ENCODE peak calls at places on chromosome 12, in four cellular contexts. One of them, this sample, is unnamed.

GRCh38 chr12:48980389-48980952 is 2.3 kb downstream of the WNT1 start:
- DNase-seq in astrocyte of the spinal cord: no peak
- DNase-seq in A549: peak; percentile 51
- DNase-seq in foreskin fibroblast: no peak
- DNase-seq in this sample: peak; percentile 22

GRCh38 chr12:54661048-54661447 is 12.9 kb upstream of the DCD start:
- DNase-seq in astrocyte of the spinal cord: no peak
- DNase-seq in foreskin fibroblast: no peak
- DNase-seq in A549: no peak
- DNase-seq in this sample: no peak

GRCh38 chr12:57842342-57843294 is 3.9 kb downstream of the CTDSP2 start:
- DNase-seq in A549: no peak
- DNase-seq in astrocyte of the spinal cord: no peak
- DNase-seq in foreskin fibroblast: peak; percentile 59
- DNase-seq in this sample: peak; percentile 38

GRCh38 chr12:1949771-1950470 is 31.5 kb upstream of the CACNA2D4 start:
- DNase-seq in foreskin fibroblast: no peak
- DNase-seq in A549: no peak
- DNase-seq in astrocyte of the spinal cord: no peak
- DNase-seq in this sample: no peak

GRCh38 chr12:93766802-93767523 is 89.8 kb downstream of the CRADD start:
- DNase-seq in A549: peak; percentile 66
- DNase-seq in astrocyte of the spinal cord: peak; percentile 78
- DNase-seq in foreskin fibroblast: peak; percentile 88
- DNase-seq in this sample: peak; percentile 41

GRCh38 chr12:19454837-19455236 is 15.5 kb downstream of the AEBP2 start:
- DNase-seq in astrocyte of the spinal cord: no peak
- DNase-seq in foreskin fibroblast: no peak
- DNase-seq in A549: no peak
- DNase-seq in this sample: no peak

GRCh38 chr12:2959194-2959507 is at the start of gene TEAD4:
- DNase-seq in astrocyte of the spinal cord: peak; percentile 74
- DNase-seq in A549: peak; percentile 89
- DNase-seq in foreskin fibroblast: peak; percentile 91
- DNase-seq in this sample: no peak

GRCh38 chr12:31859232-31859977 is 99.8 kb upstream of the RESF1 start:
- DNase-seq in astrocyte of the spinal cord: no peak
- DNase-seq in foreskin fibroblast: no peak
- DNase-seq in A549: no peak
- DNase-seq in this sample: no peak

GRCh38 chr12:105198961-105199360 is 37.0 kb downstream of the APPL2 start:
- DNase-seq in A549: no peak
- DNase-seq in foreskin fibroblast: no peak
- DNase-seq in astrocyte of the spinal cord: no peak
- DNase-seq in this sample: no peak

GRCh38 chr12:131700271-131700670 is 10.6 kb upstream of the SFSWAP start:
- DNase-seq in foreskin fibroblast: no peak
- DNase-seq in A549: no peak
- DNase-seq in astrocyte of the spinal cord: no peak
- DNase-seq in this sample: no peak

GRCh38 chr12:56792678-56793077 is 29.6 kb downstream of the HSD17B6 start:
- DNase-seq in foreskin fibroblast: no peak
- DNase-seq in A549: no peak
- DNase-seq in astrocyte of the spinal cord: no peak
- DNase-seq in this sample: no peak

GRCh38 chr12:88878295-88878694 is 298.0 kb upstream of the KITLG start:
- DNase-seq in foreskin fibroblast: no peak
- DNase-seq in A549: no peak
- DNase-seq in astrocyte of the spinal cord: no peak
- DNase-seq in this sample: no peak

GRCh38 chr12:45334396-45334795 is 118.5 kb downstream of the ANO6 start:
- DNase-seq in astrocyte of the spinal cord: no peak
- DNase-seq in foreskin fibroblast: no peak
- DNase-seq in A549: no peak
- DNase-seq in this sample: no peak

GRCh38 chr12:6542209-6543009 is 8.1 kb downstream of the GAPDH start:
- DNase-seq in A549: peak; percentile 60
- DNase-seq in astrocyte of the spinal cord: no peak
- DNase-seq in foreskin fibroblast: no peak
- DNase-seq in this sample: no peak

GRCh38 chr12:93626160-93626559 is 51.0 kb upstream of the CRADD start:
- DNase-seq in A549: no peak
- DNase-seq in foreskin fibroblast: no peak
- DNase-seq in astrocyte of the spinal cord: peak; percentile 26
- DNase-seq in this sample: no peak

GRCh38 chr12:7067096-7067495 is 6.6 kb downstream of the C1S start:
- DNase-seq in foreskin fibroblast: no peak
- DNase-seq in A549: no peak
- DNase-seq in astrocyte of the spinal cord: no peak
- DNase-seq in this sample: no peak

GRCh38 chr12:72256725-72257124 is 15.4 kb upstream of the TRHDE start:
- DNase-seq in astrocyte of the spinal cord: peak; percentile 17
- DNase-seq in foreskin fibroblast: peak; percentile 63
- DNase-seq in A549: no peak
- DNase-seq in this sample: no peak

GRCh38 chr12:124761056-124761455 is 102.6 kb downstream of the SCARB1 start:
- DNase-seq in astrocyte of the spinal cord: no peak
- DNase-seq in A549: no peak
- DNase-seq in foreskin fibroblast: no peak
- DNase-seq in this sample: no peak

GRCh38 chr12:11741434-11742092 is 92.1 kb downstream of the ETV6 start:
- DNase-seq in astrocyte of the spinal cord: no peak
- DNase-seq in A549: no peak
- DNase-seq in foreskin fibroblast: no peak
- DNase-seq in this sample: no peak

GRCh38 chr12:105352940-105353635 is 22.6 kb downstream of the C12orf75 start:
- DNase-seq in A549: peak; percentile 29
- DNase-seq in astrocyte of the spinal cord: peak; percentile 54
- DNase-seq in foreskin fibroblast: no peak
- DNase-seq in this sample: no peak

GRCh38 chr12:65343801-65344200 is 65.3 kb downstream of the MSRB3 start:
- DNase-seq in foreskin fibroblast: no peak
- DNase-seq in A549: no peak
- DNase-seq in astrocyte of the spinal cord: no peak
- DNase-seq in this sample: no peak

GRCh38 chr12:108724054-108724889 is 7.0 kb downstream of the CORO1C start:
- DNase-seq in A549: peak; percentile 56
- DNase-seq in foreskin fibroblast: peak; percentile 68
- DNase-seq in astrocyte of the spinal cord: peak; percentile 55
- DNase-seq in this sample: no peak

GRCh38 chr12:10960260-10960659 is 21.2 kb upstream of the TAS2R14 start:
- DNase-seq in A549: no peak
- DNase-seq in astrocyte of the spinal cord: no peak
- DNase-seq in foreskin fibroblast: no peak
- DNase-seq in this sample: peak; percentile 92

GRCh38 chr12:80937391-80938238 is at the start of gene LIN7A:
- DNase-seq in astrocyte of the spinal cord: peak; percentile 62
- DNase-seq in A549: peak; percentile 23
- DNase-seq in foreskin fibroblast: peak; percentile 72
- DNase-seq in this sample: no peak

GRCh38 chr12:977163-977562 is 13.9 kb upstream of the ERC1 start:
- DNase-seq in A549: no peak
- DNase-seq in foreskin fibroblast: no peak
- DNase-seq in astrocyte of the spinal cord: no peak
- DNase-seq in this sample: no peak

GRCh38 chr12:18502422-18502821 is 235.4 kb downstream of the PLCZ1 start:
- DNase-seq in A549: no peak
- DNase-seq in foreskin fibroblast: no peak
- DNase-seq in astrocyte of the spinal cord: no peak
- DNase-seq in this sample: no peak

GRCh38 chr12:4843907-4844306 is 65.8 kb upstream of the KCNA1 start:
- DNase-seq in astrocyte of the spinal cord: no peak
- DNase-seq in A549: no peak
- DNase-seq in foreskin fibroblast: no peak
- DNase-seq in this sample: no peak

GRCh38 chr12:126792411-126792810 is 1474.6 kb upstream of the TMEM132C start:
- DNase-seq in astrocyte of the spinal cord: no peak
- DNase-seq in foreskin fibroblast: no peak
- DNase-seq in A549: no peak
- DNase-seq in this sample: no peak

GRCh38 chr12:503111-503761 is 43.5 kb downstream of the B4GALNT3 start:
- DNase-seq in foreskin fibroblast: no peak
- DNase-seq in astrocyte of the spinal cord: no peak
- DNase-seq in A549: no peak
- DNase-seq in this sample: no peak

GRCh38 chr12:66409195-66409871 is 107.0 kb downstream of the HELB start:
- DNase-seq in foreskin fibroblast: peak; percentile 81
- DNase-seq in A549: peak; percentile 59
- DNase-seq in astrocyte of the spinal cord: peak; percentile 75
- DNase-seq in this sample: peak; percentile 57

GRCh38 chr12:110180591-110181005 is 56.4 kb downstream of the IFT81 start:
- DNase-seq in A549: no peak
- DNase-seq in foreskin fibroblast: peak; percentile 33
- DNase-seq in astrocyte of the spinal cord: peak; percentile 30
- DNase-seq in this sample: no peak

GRCh38 chr12:22250762-22251161 is 83.7 kb downstream of the ST8SIA1 start:
- DNase-seq in A549: no peak
- DNase-seq in foreskin fibroblast: no peak
- DNase-seq in astrocyte of the spinal cord: no peak
- DNase-seq in this sample: peak; percentile 70

DNA sequence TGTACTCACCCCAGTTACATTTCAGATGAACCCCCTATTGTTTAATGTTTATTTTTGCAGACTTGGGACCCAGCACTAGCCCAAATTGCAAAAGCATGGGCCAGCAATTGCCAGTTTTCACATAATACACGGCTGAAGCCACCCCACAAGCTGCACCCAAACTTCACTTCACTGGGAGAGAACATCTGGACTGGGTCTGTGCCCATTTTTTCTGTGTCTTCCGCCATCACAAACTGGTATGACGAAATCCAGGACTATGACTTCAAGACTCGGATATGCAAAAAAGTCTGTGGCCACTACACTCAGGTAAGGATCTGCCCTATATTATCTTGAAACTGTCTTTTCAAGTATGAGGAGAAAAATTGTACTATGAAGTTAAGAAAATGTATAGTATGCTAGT is 1.2 kb downstream of the GLIPR1 start:
- DNase-seq in A549: no peak
- DNase-seq in astrocyte of the spinal cord: peak; percentile 74
- DNase-seq in foreskin fibroblast: peak; percentile 75
- DNase-seq in this sample: no peak
- H3K4me3 ChIP-seq in A549: peak overlapping the region; percentile 37
- H3K4me3 ChIP-seq in astrocyte of the spinal cord: peak overlapping the region; percentile 78
- H3K4me3 ChIP-seq in foreskin fibroblast: peak overlapping the region; percentile 71
- H3K4me3 ChIP-seq in this sample: no peak overlapping the region

GRCh38 chr12:128019996-128020544 is 246.9 kb upstream of the TMEM132C start:
- DNase-seq in A549: no peak
- DNase-seq in astrocyte of the spinal cord: no peak
- DNase-seq in foreskin fibroblast: no peak
- DNase-seq in this sample: no peak

GRCh38 chr12:128026696-128027574 is 240.0 kb upstream of the TMEM132C start:
- DNase-seq in astrocyte of the spinal cord: no peak
- DNase-seq in A549: no peak
- DNase-seq in foreskin fibroblast: no peak
- DNase-seq in this sample: no peak

GRCh38 chr12:128025856-128026255 is 241.1 kb upstream of the TMEM132C start:
- DNase-seq in A549: no peak
- DNase-seq in foreskin fibroblast: no peak
- DNase-seq in astrocyte of the spinal cord: peak; percentile 9
- DNase-seq in this sample: no peak

GRCh38 chr12:128021561-128021960 is 245.4 kb upstream of the TMEM132C start:
- DNase-seq in A549: no peak
- DNase-seq in foreskin fibroblast: no peak
- DNase-seq in astrocyte of the spinal cord: no peak
- DNase-seq in this sample: no peak
- H3K4me3 ChIP-seq in A549: no peak overlapping the region
- H3K4me3 ChIP-seq in foreskin fibroblast: no peak overlapping the region
- H3K4me3 ChIP-seq in astrocyte of the spinal cord: no peak overlapping the region
- H3K4me3 ChIP-seq in this sample: no peak overlapping the region

GRCh38 chr12:83122623-83122934 is 435.9 kb downstream of the TMTC2 start:
- DNase-seq in A549: no peak
- DNase-seq in astrocyte of the spinal cord: no peak
- DNase-seq in foreskin fibroblast: no peak
- DNase-seq in this sample: no peak

GRCh38 chr12:83123039-83123438 is 436.3 kb downstream of the TMTC2 start:
- DNase-seq in A549: no peak
- DNase-seq in astrocyte of the spinal cord: no peak
- DNase-seq in foreskin fibroblast: peak; percentile 22
- DNase-seq in this sample: no peak

DNA sequence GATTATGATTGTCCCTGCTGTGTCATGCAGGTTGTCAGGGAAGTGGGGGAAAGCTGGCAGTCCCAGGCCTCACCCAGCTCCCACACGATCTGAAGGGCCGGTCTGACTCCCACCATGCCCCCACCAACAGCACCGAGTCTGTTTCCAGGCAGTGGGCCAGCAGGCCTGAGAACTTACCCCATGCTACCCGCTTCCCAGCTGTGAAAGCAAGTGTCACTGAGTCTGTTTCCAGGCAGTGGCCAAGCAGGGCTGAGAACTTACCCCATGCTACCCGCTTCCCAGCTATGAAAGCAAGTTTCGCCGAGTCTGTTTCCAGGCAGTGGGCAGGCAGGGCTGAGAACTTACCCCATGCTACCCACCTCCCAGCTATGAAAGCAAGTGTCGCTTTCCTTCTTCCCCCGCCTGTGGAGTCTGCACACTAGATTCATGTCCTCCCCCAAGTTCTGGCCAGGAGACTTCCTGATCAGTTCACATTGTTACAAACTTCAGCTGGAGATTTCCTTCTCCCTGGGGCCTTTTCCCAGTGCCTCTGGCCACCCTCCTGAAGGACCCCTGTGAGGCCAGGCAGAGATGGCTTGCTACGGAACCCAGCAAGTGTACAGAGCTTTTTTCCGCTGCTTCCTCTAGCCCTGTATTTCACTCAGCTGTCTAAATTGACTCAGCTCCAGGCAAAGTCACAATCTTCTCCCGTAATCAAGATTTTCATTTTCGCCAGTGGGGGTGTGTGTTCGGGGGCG is 435.3 kb downstream of the TMTC2 start:
- DNase-seq in foreskin fibroblast: no peak
- DNase-seq in A549: no peak
- DNase-seq in astrocyte of the spinal cord: no peak
- DNase-seq in this sample: no peak
- H3K4me3 ChIP-seq in foreskin fibroblast: peak overlapping the region; percentile 18
- H3K4me3 ChIP-seq in A549: no peak overlapping the region
- H3K4me3 ChIP-seq in astrocyte of the spinal cord: no peak overlapping the region
- H3K4me3 ChIP-seq in this sample: no peak overlapping the region

GRCh38 chr12:46516933-46517578 is 144.5 kb upstream of the SLC38A2 start:
- DNase-seq in foreskin fibroblast: no peak
- DNase-seq in astrocyte of the spinal cord: no peak
- DNase-seq in A549: no peak
- DNase-seq in this sample: no peak
- H3K4me3 ChIP-seq in foreskin fibroblast: no peak overlapping the region
- H3K4me3 ChIP-seq in astrocyte of the spinal cord: no peak overlapping the region
- H3K4me3 ChIP-seq in A549: no peak overlapping the region
- H3K4me3 ChIP-seq in this sample: no peak overlapping the region

This sample was measured in Jurkat, Clone E6-1.